ENCODE peak calls at places on chromosomes 4 and X, in seven cellular contexts. N is NCI-H524; H is activated T-cell treated with anti-CD3 and anti-CD28 coated beads for 1 hour; Q is germinal center; U is right atrium auricular region; I is activated CD4-positive, alpha-beta T cell treated with anti-CD3 and anti-CD28 coated beads, Interleukin-2, amount 10 ng/mL, durations not matched to agents 24 days and 14 days; O is CD4-positive, alpha-beta memory T cell. G is an unnamed sample.

GRCh38 chr4:23171971-23172370 is 479.2 kb downstream of the GBA3 start:
- DNase-seq in N (no peak), H (no peak), Q (no peak), U (no peak), I (no peak), O (no peak), G (no peak)

GRCh38 chrX:57906790-57907189 is 3.5 kb downstream of the ZXDA start:
- DNase-seq in N (no peak), H (no peak), Q (no peak), U (no peak), I (no peak), O (no peak), G (no peak)

GRCh38 chrX:123184858-123185251 is 777 bp downstream of the GRIA3 start:
- DNase-seq in N (no peak), H (no peak), Q (no peak), U (no peak), I (no peak), O (no peak), G (no peak)

GRCh38 chr4:140343303-140343702 is 30.1 kb upstream of the SCOC start:
- DNase-seq in N (no peak), H (no peak), Q (no peak), U (no peak), I (no peak), O (no peak), G (peak)

GRCh38 chrX:28120076-28120475 is 138.8 kb upstream of the DCAF8L1 start:
- DNase-seq in N (no peak), H (no peak), Q (no peak), U (no peak), I (no peak), O (no peak), G (no peak)

GRCh38 chrX:15686818-15687685 is 22.4 kb upstream of the CLTRN start:
- DNase-seq in N (peak), H (peak), Q (peak), U (no peak), I (peak), O (peak), G (peak)

GRCh38 chr4:84634961-84635360 is 52.0 kb downstream of the CDS1 start:
- DNase-seq in N (no peak), H (no peak), Q (no peak), U (no peak), I (no peak), O (no peak), G (no peak)

GRCh38 chr4:169270810-169271691 is at the start of gene SH3RF1:
- DNase-seq in N (peak), H (no peak), Q (peak), U (peak), I (peak), O (no peak), G (peak)

GRCh38 chr4:173046818-173047217 is 121.8 kb upstream of the GALNT7 start:
- DNase-seq in N (no peak), H (no peak), Q (no peak), U (no peak), I (no peak), O (no peak), G (no peak)

GRCh38 chrX:107766470-107767140 is 9.0 kb downstream of the TSC22D3 start:
- DNase-seq in N (peak), H (no peak), Q (no peak), U (no peak), I (no peak), O (no peak), G (no peak)

GRCh38 chr4:55884093-55884850 is 30.8 kb downstream of the EXOC1 start:
- DNase-seq in N (peak), H (no peak), Q (no peak), U (no peak), I (no peak), O (no peak), G (no peak)

G was measured in pancreas.